ENCODE peak calls at places on chromosomes 11 and 22, in five cellular contexts. B is H1, P is endothelial cell of umbilical vein, H is transverse colon, E is GM12878. Z is an unnamed sample.

GRCh38 chr22:43731986-43732385 is 80.1 kb downstream of the EFCAB6 start:
- DNase-seq in B (no peak), P (peak), H (no peak), E (no peak), Z (no peak)

GRCh38 chr11:63666874-63667273 is 4.3 kb downstream of the ATL3 start:
- DNase-seq in B (no peak), P (no peak), H (no peak), E (no peak), Z (no peak)

GRCh38 chr22:35838849-35839646 is 121.4 kb downstream of the APOL5 start:
- DNase-seq in B (no peak), P (peak), H (peak), E (no peak), Z (no peak)

GRCh38 chr11:111310088-111310487 is 11.7 kb downstream of the POU2AF3 start:
- DNase-seq in B (no peak), P (no peak), H (peak), E (no peak), Z (no peak)

GRCh38 chr11:68890490-68891231 is 13.0 kb downstream of the MRPL21 start:
- DNase-seq in B (no peak), P (peak), H (peak), E (no peak), Z (peak)

GRCh38 chr22:47369431-47370015 is 607.1 kb downstream of the TBC1D22A start:
- DNase-seq in B (no peak), P (no peak), H (no peak), E (no peak), Z (no peak)

GRCh38 chr11:36228689-36229088 is 60.5 kb downstream of the COMMD9 start:
- DNase-seq in B (no peak), P (no peak), H (no peak), E (no peak), Z (no peak)

GRCh38 chr22:44459041-44459440 is 39.0 kb downstream of the RTL6 start:
- DNase-seq in B (no peak), P (no peak), H (no peak), E (no peak), Z (no peak)

GRCh38 chr11:65639623-65640482 is 2.0 kb downstream of the SIPA1 start:
- DNase-seq in B (no peak), P (peak), H (peak), E (peak), Z (peak)

GRCh38 chr11:65850217-65851082 is 7.5 kb downstream of the CFL1 start:
- DNase-seq in B (no peak), P (no peak), H (no peak), E (no peak), Z (no peak)

GRCh38 chr11:64880240-64881001 is 2.0 kb upstream of the EHD1 start:
- DNase-seq in B (no peak), P (no peak), H (no peak), E (no peak), Z (no peak)

GRCh38 chr22:19103881-19104821 is 18.1 kb downstream of the DGCR2 start:
- DNase-seq in B (no peak), P (no peak), H (no peak), E (no peak), Z (no peak)

GRCh38 chr11:27087425-27087824 is 46.8 kb downstream of the BBOX1 start:
- DNase-seq in B (no peak), P (no peak), H (no peak), E (no peak), Z (no peak)

GRCh38 chr22:23862103-23862502 is 4.4 kb downstream of the SLC2A11 start:
- DNase-seq in B (no peak), P (peak), H (no peak), E (no peak), Z (no peak)

GRCh38 chr11:95230054-95231034 is 658 bp downstream of the SESN3 start:
- DNase-seq in B (no peak), P (peak), H (peak), E (no peak), Z (no peak)

GRCh38 chr11:76674517-76675400 is 4.2 kb upstream of the LRRC32 start:
- DNase-seq in B (no peak), P (no peak), H (no peak), E (peak), Z (no peak)

GRCh38 chr11:71425409-71425808 is 22.8 kb downstream of the DHCR7 start:
- DNase-seq in B (no peak), P (no peak), H (no peak), E (no peak), Z (no peak)

GRCh38 chr11:95364324-95365295 is 133.6 kb upstream of the SESN3 start:
- DNase-seq in B (no peak), P (no peak), H (no peak), E (no peak), Z (no peak)

GRCh38 chr11:100789500-100789899 is 102.4 kb downstream of the ARHGAP42 start:
- DNase-seq in B (no peak), P (no peak), H (peak), E (no peak), Z (no peak)

GRCh38 chr22:47192651-47193437 is 430.4 kb downstream of the TBC1D22A start:
- DNase-seq in B (no peak), P (no peak), H (peak), E (no peak), Z (peak)

GRCh38 chr11:29564501-29564900 is 452.3 kb downstream of the KCNA4 start:
- DNase-seq in B (no peak), P (no peak), H (no peak), E (no peak), Z (no peak)

GRCh38 chr11:59678118-59678812 is 9.4 kb upstream of the PATL1 start:
- DNase-seq in B (no peak), P (no peak), H (no peak), E (no peak), Z (no peak)

GRCh38 chr11:71391786-71392185 is 56.4 kb downstream of the DHCR7 start:
- DNase-seq in B (no peak), P (no peak), H (no peak), E (no peak), Z (no peak)

GRCh38 chr11:17173332-17173731 is 34.5 kb downstream of the PIK3C2A start:
- DNase-seq in B (no peak), P (no peak), H (no peak), E (no peak), Z (no peak)

GRCh38 chr11:1049071-1049405 is 12.5 kb upstream of the MUC6 start:
- DNase-seq in B (no peak), P (no peak), H (no peak), E (no peak), Z (no peak)

GRCh38 chr11:7905961-7906429 is 25.1 kb downstream of the OR10A6 start:
- DNase-seq in B (no peak), P (no peak), H (no peak), E (no peak), Z (peak)

GRCh38 chr22:23079814-23080521 is 9.6 kb downstream of the GNAZ start:
- DNase-seq in B (no peak), P (no peak), H (no peak), E (no peak), Z (no peak)

GRCh38 chr22:40247976-40248375 is 70.3 kb downstream of the TNRC6B start:
- DNase-seq in B (no peak), P (no peak), H (peak), E (no peak), Z (no peak)

GRCh38 chr22:37784829-37785495 is 22.8 kb upstream of the GCAT start:
- DNase-seq in B (no peak), P (no peak), H (peak), E (no peak), Z (peak)
- TF ChIP-seq POLR2AphosphoS5 in B (no peak), P (no peak), H (peak), E (no peak), Z (no peak)

GRCh38 chr22:33597274-33597985 is 322.8 kb downstream of the LARGE1 start:
- DNase-seq in B (no peak), P (no peak), H (no peak), E (no peak), Z (no peak)

GRCh38 chr22:33589297-33589696 is 331.0 kb downstream of the LARGE1 start:
- DNase-seq in B (no peak), P (no peak), H (no peak), E (no peak), Z (no peak)

GRCh38 chr22:33593818-33594217 is 326.5 kb downstream of the LARGE1 start:
- DNase-seq in B (no peak), P (no peak), H (no peak), E (no peak), Z (no peak)

GRCh38 chr22:33591946-33592345 is 328.3 kb downstream of the LARGE1 start:
- DNase-seq in B (no peak), P (no peak), H (no peak), E (no peak), Z (no peak)
- TF ChIP-seq POLR2AphosphoS5 in B (no peak), P (no peak), H (no peak), E (no peak), Z (no peak)

GRCh38 chr11:19428206-19429001 is 187.7 kb upstream of the E2F8 start:
- DNase-seq in B (no peak), P (peak), H (no peak), E (no peak), Z (no peak)
- TF ChIP-seq POLR2AphosphoS5 in B (no peak), P (no peak), H (no peak), E (no peak), Z (no peak)

GRCh38 chr22:49663823-49664222 is 163.8 kb downstream of the BRD1 start:
- DNase-seq in B (no peak), P (no peak), H (no peak), E (no peak), Z (no peak)
- TF ChIP-seq POLR2AphosphoS5 in B (no peak), P (no peak), H (no peak), E (no peak), Z (no peak)

DNA sequence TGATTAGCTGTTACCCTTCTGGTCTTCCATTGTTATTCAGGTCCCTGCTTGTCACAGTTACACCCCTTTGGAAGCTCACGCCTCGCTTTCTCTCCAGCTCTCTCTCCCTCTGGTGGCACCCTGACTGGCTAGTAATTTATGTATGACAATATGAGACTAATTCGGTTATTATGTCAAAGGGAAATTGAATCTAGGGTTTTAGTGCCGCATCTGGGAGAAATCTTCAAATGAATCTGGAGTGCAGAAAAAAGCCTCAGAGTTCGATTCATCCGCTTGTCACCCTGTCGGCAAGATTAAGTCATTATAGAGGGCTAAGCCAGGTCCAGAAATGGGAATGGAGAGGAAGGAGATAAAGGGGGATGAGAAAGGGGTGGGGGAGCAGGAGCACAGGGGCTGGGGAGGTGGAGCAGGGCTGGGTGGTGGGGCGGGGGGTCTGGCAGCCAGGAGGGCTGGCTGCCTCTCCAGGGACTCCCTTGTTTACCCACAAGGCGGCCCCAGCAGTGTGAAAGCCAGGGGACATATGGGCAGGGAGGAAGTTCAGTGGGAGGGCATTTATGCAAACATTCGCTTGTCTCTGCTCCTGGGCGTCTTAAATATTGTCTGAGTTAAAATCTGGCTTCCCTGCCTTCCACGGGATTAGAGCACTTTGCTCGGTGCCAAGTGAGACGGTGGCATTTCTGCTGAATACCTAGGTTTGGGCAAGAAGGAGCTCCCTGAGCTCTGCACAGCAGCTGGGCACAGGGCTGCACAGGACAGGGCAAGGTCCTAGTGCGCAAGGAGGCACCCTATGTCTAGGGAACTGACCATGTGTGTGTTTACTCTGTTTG is 179.1 kb upstream of the NECTIN1 start:
- DNase-seq in B (no peak), P (no peak), H (peak), E (no peak), Z (no peak)
- TF ChIP-seq POLR2AphosphoS5 in B (no peak), P (no peak), H (no peak), E (no peak), Z (no peak)

GRCh38 chr22:41403532-41404318 is 22.0 kb downstream of the TEF start:
- DNase-seq in B (peak), P (peak), H (peak), E (peak), Z (peak)
- TF ChIP-seq POLR2AphosphoS5 in B (no peak), P (peak), H (peak), E (no peak), Z (peak)

DNA sequence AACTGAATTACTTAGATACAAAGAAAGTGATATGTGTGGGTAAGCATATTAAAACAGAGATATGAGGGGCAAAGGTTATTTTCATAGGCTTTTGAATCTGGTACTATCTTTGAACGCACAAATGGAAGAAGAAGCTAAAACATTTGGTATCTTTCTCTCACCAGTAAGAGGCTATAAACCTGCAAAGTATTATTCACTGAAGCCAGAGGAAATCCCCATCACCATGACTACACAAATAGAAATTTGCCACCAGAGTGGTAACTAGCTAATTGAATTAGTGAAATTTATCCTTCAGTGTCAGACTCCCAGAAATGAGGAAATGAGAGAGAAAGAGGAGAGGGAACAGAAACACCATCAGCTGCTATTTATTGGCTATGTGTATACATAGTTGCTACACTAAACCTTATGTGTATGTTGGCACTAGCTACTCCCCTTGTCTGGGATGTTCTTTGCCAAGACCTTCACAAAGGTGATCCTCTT is 503.4 kb downstream of the DLG2 start:
- DNase-seq in B (no peak), P (no peak), H (no peak), E (peak), Z (no peak)
- TF ChIP-seq POLR2AphosphoS5 in B (no peak), P (no peak), H (no peak), E (no peak), Z (no peak)

GRCh38 chr11:44971185-44971584 is 20.5 kb upstream of the TP53I11 start:
- DNase-seq in B (no peak), P (no peak), H (no peak), E (no peak), Z (no peak)

GRCh38 chr11:44970293-44970692 is 19.6 kb upstream of the TP53I11 start:
- DNase-seq in B (no peak), P (no peak), H (no peak), E (no peak), Z (no peak)

GRCh38 chr11:44969853-44970252 is 19.2 kb upstream of the TP53I11 start:
- DNase-seq in B (no peak), P (no peak), H (no peak), E (no peak), Z (no peak)

GRCh38 chr11:44967930-44968496 is 17.3 kb upstream of the TP53I11 start:
- DNase-seq in B (no peak), P (no peak), H (no peak), E (no peak), Z (no peak)

DNA sequence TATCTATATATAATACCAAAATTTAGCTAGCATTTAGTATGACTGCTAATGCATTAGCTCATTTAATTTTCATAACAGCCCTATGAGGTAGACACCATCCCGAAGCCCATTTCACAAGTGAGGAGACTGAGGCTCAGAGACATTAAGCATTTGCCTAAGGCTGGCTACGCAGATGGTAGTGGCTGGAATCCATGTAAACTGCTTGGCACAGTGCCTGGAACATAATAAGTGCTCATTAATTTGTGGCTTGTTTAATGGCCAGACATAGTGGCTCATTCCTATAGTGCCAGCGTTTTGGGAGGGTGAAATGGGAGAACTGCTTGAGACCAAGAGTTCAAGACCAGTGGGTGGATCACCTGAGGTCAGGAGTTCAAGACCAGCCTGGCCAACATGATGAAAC is 17.8 kb upstream of the TP53I11 start:
- DNase-seq in B (no peak), P (no peak), H (no peak), E (no peak), Z (no peak)
- TF ChIP-seq POLR2AphosphoS5 in B (no peak), P (no peak), H (no peak), E (no peak), Z (no peak)